ENCODE peak calls at places on chromosomes 3 and 15, in six cellular contexts. One of them, this sample, is unnamed.

GRCh38 chr15:35256141-35256540 is 171.0 kb upstream of the NANOGP8 start:
- DNase-seq in activated CD4-positive, alpha-beta T cell treated with anti-CD3 and anti-CD28 coated beads for 24 hours: no peak
- DNase-seq in LNCaP clone FGC: no peak
- DNase-seq in GM04504: no peak
- DNase-seq in posterior cingulate gyrus: no peak
- DNase-seq in renal cortical epithelial cell: no peak
- DNase-seq in this sample: no peak

GRCh38 chr3:195416795-195417194 is 26.0 kb downstream of the ACAP2 start:
- DNase-seq in activated CD4-positive, alpha-beta T cell treated with anti-CD3 and anti-CD28 coated beads for 24 hours: no peak
- DNase-seq in LNCaP clone FGC: no peak
- DNase-seq in GM04504: no peak
- DNase-seq in posterior cingulate gyrus: no peak
- DNase-seq in renal cortical epithelial cell: peak
- DNase-seq in this sample: no peak

GRCh38 chr3:126894516-126894915 is 88.4 kb upstream of the PLXNA1 start:
- DNase-seq in activated CD4-positive, alpha-beta T cell treated with anti-CD3 and anti-CD28 coated beads for 24 hours: no peak
- DNase-seq in LNCaP clone FGC: no peak
- DNase-seq in GM04504: no peak
- DNase-seq in posterior cingulate gyrus: no peak
- DNase-seq in renal cortical epithelial cell: no peak
- DNase-seq in this sample: no peak

GRCh38 chr3:183015185-183015584 is 34.8 kb upstream of the DCUN1D1 start:
- DNase-seq in activated CD4-positive, alpha-beta T cell treated with anti-CD3 and anti-CD28 coated beads for 24 hours: no peak
- DNase-seq in LNCaP clone FGC: no peak
- DNase-seq in GM04504: no peak
- DNase-seq in posterior cingulate gyrus: no peak
- DNase-seq in renal cortical epithelial cell: no peak
- DNase-seq in this sample: no peak

GRCh38 chr3:158127250-158128219 is 17.6 kb downstream of the RSRC1 start:
- DNase-seq in activated CD4-positive, alpha-beta T cell treated with anti-CD3 and anti-CD28 coated beads for 24 hours: no peak
- DNase-seq in LNCaP clone FGC: no peak
- DNase-seq in GM04504: no peak
- DNase-seq in posterior cingulate gyrus: no peak
- DNase-seq in renal cortical epithelial cell: no peak
- DNase-seq in this sample: no peak

GRCh38 chr15:39931615-39932014 is 2.3 kb upstream of the EIF2AK4 start:
- DNase-seq in activated CD4-positive, alpha-beta T cell treated with anti-CD3 and anti-CD28 coated beads for 24 hours: no peak
- DNase-seq in LNCaP clone FGC: no peak
- DNase-seq in GM04504: no peak
- DNase-seq in posterior cingulate gyrus: no peak
- DNase-seq in renal cortical epithelial cell: no peak
- DNase-seq in this sample: no peak

GRCh38 chr3:130827486-130827885 is 66.4 kb upstream of the ATP2C1 start:
- DNase-seq in activated CD4-positive, alpha-beta T cell treated with anti-CD3 and anti-CD28 coated beads for 24 hours: no peak
- DNase-seq in LNCaP clone FGC: no peak
- DNase-seq in GM04504: no peak
- DNase-seq in posterior cingulate gyrus: no peak
- DNase-seq in renal cortical epithelial cell: no peak
- DNase-seq in this sample: no peak

GRCh38 chr3:196192036-196193001 is 18.9 kb downstream of the ZDHHC19 start:
- DNase-seq in activated CD4-positive, alpha-beta T cell treated with anti-CD3 and anti-CD28 coated beads for 24 hours: no peak
- DNase-seq in LNCaP clone FGC: peak
- DNase-seq in GM04504: no peak
- DNase-seq in posterior cingulate gyrus: no peak
- DNase-seq in renal cortical epithelial cell: no peak
- DNase-seq in this sample: no peak

GRCh38 chr3:143970773-143971366 is 753 bp upstream of the DIPK2A start:
- DNase-seq in activated CD4-positive, alpha-beta T cell treated with anti-CD3 and anti-CD28 coated beads for 24 hours: peak
- DNase-seq in LNCaP clone FGC: no peak
- DNase-seq in GM04504: no peak
- DNase-seq in posterior cingulate gyrus: peak
- DNase-seq in renal cortical epithelial cell: peak
- DNase-seq in this sample: peak

GRCh38 chr3:52524258-52524751 is 9.4 kb downstream of the NT5DC2 start:
- DNase-seq in activated CD4-positive, alpha-beta T cell treated with anti-CD3 and anti-CD28 coated beads for 24 hours: no peak
- DNase-seq in LNCaP clone FGC: no peak
- DNase-seq in GM04504: no peak
- DNase-seq in posterior cingulate gyrus: peak
- DNase-seq in renal cortical epithelial cell: no peak
- DNase-seq in this sample: no peak

GRCh38 chr3:159252274-159252673 is 450.4 kb downstream of the MFSD1 start:
- DNase-seq in activated CD4-positive, alpha-beta T cell treated with anti-CD3 and anti-CD28 coated beads for 24 hours: no peak
- DNase-seq in LNCaP clone FGC: no peak
- DNase-seq in GM04504: peak
- DNase-seq in posterior cingulate gyrus: no peak
- DNase-seq in renal cortical epithelial cell: no peak
- DNase-seq in this sample: no peak

GRCh38 chr15:65832549-65833364 is 36.5 kb upstream of the RAB11A start:
- DNase-seq in activated CD4-positive, alpha-beta T cell treated with anti-CD3 and anti-CD28 coated beads for 24 hours: no peak
- DNase-seq in LNCaP clone FGC: peak
- DNase-seq in GM04504: peak
- DNase-seq in posterior cingulate gyrus: peak
- DNase-seq in renal cortical epithelial cell: peak
- DNase-seq in this sample: peak

GRCh38 chr3:71578045-71578730 is 5.3 kb downstream of the FOXP1 start:
- DNase-seq in activated CD4-positive, alpha-beta T cell treated with anti-CD3 and anti-CD28 coated beads for 24 hours: no peak
- DNase-seq in LNCaP clone FGC: no peak
- DNase-seq in GM04504: no peak
- DNase-seq in posterior cingulate gyrus: no peak
- DNase-seq in renal cortical epithelial cell: no peak
- DNase-seq in this sample: no peak

GRCh38 chr3:46670000-46670890 is 23.2 kb downstream of the ALS2CL start:
- DNase-seq in activated CD4-positive, alpha-beta T cell treated with anti-CD3 and anti-CD28 coated beads for 24 hours: no peak
- DNase-seq in LNCaP clone FGC: no peak
- DNase-seq in GM04504: no peak
- DNase-seq in posterior cingulate gyrus: peak
- DNase-seq in renal cortical epithelial cell: no peak
- DNase-seq in this sample: no peak

GRCh38 chr3:46214751-46215352 is 6.7 kb upstream of the CCR1 start:
- DNase-seq in activated CD4-positive, alpha-beta T cell treated with anti-CD3 and anti-CD28 coated beads for 24 hours: no peak
- DNase-seq in LNCaP clone FGC: no peak
- DNase-seq in GM04504: no peak
- DNase-seq in posterior cingulate gyrus: no peak
- DNase-seq in renal cortical epithelial cell: peak
- DNase-seq in this sample: no peak

GRCh38 chr3:129087138-129087702 is 26.6 kb downstream of the GP9 start:
- DNase-seq in activated CD4-positive, alpha-beta T cell treated with anti-CD3 and anti-CD28 coated beads for 24 hours: no peak
- DNase-seq in LNCaP clone FGC: no peak
- DNase-seq in GM04504: no peak
- DNase-seq in posterior cingulate gyrus: peak
- DNase-seq in renal cortical epithelial cell: no peak
- DNase-seq in this sample: peak

GRCh38 chr15:58190419-58190818 is 52.2 kb downstream of the AQP9 start:
- DNase-seq in activated CD4-positive, alpha-beta T cell treated with anti-CD3 and anti-CD28 coated beads for 24 hours: no peak
- DNase-seq in LNCaP clone FGC: no peak
- DNase-seq in GM04504: no peak
- DNase-seq in posterior cingulate gyrus: no peak
- DNase-seq in renal cortical epithelial cell: peak
- DNase-seq in this sample: no peak

GRCh38 chr3:146067048-146067447 is 93.9 kb downstream of the PLOD2 start:
- DNase-seq in activated CD4-positive, alpha-beta T cell treated with anti-CD3 and anti-CD28 coated beads for 24 hours: no peak
- DNase-seq in LNCaP clone FGC: no peak
- DNase-seq in GM04504: peak
- DNase-seq in posterior cingulate gyrus: no peak
- DNase-seq in renal cortical epithelial cell: peak
- DNase-seq in this sample: no peak

GRCh38 chr15:77121599-77121998 is 50.7 kb upstream of the TSPAN3 start:
- DNase-seq in activated CD4-positive, alpha-beta T cell treated with anti-CD3 and anti-CD28 coated beads for 24 hours: no peak
- DNase-seq in LNCaP clone FGC: no peak
- DNase-seq in GM04504: no peak
- DNase-seq in posterior cingulate gyrus: no peak
- DNase-seq in renal cortical epithelial cell: no peak
- DNase-seq in this sample: no peak

GRCh38 chr3:143480306-143480852 is 360.8 kb downstream of the CHST2 start:
- DNase-seq in activated CD4-positive, alpha-beta T cell treated with anti-CD3 and anti-CD28 coated beads for 24 hours: no peak
- DNase-seq in LNCaP clone FGC: no peak
- DNase-seq in GM04504: no peak
- DNase-seq in posterior cingulate gyrus: no peak
- DNase-seq in renal cortical epithelial cell: peak
- DNase-seq in this sample: no peak

GRCh38 chr3:64445318-64446300 is 220.3 kb upstream of the PRICKLE2 start:
- DNase-seq in activated CD4-positive, alpha-beta T cell treated with anti-CD3 and anti-CD28 coated beads for 24 hours: no peak
- DNase-seq in LNCaP clone FGC: no peak
- DNase-seq in GM04504: no peak
- DNase-seq in posterior cingulate gyrus: peak
- DNase-seq in renal cortical epithelial cell: peak
- DNase-seq in this sample: no peak

GRCh38 chr15:36960179-36960946 is 140.0 kb downstream of the MEIS2 start:
- DNase-seq in activated CD4-positive, alpha-beta T cell treated with anti-CD3 and anti-CD28 coated beads for 24 hours: no peak
- DNase-seq in LNCaP clone FGC: no peak
- DNase-seq in GM04504: no peak
- DNase-seq in posterior cingulate gyrus: no peak
- DNase-seq in renal cortical epithelial cell: no peak
- DNase-seq in this sample: no peak

GRCh38 chr3:13325892-13326443 is 94.2 kb downstream of the NUP210 start:
- DNase-seq in activated CD4-positive, alpha-beta T cell treated with anti-CD3 and anti-CD28 coated beads for 24 hours: no peak
- DNase-seq in LNCaP clone FGC: no peak
- DNase-seq in GM04504: no peak
- DNase-seq in posterior cingulate gyrus: no peak
- DNase-seq in renal cortical epithelial cell: no peak
- DNase-seq in this sample: no peak

GRCh38 chr3:146972726-146973125 is 367.6 kb upstream of the PLSCR5 start:
- DNase-seq in activated CD4-positive, alpha-beta T cell treated with anti-CD3 and anti-CD28 coated beads for 24 hours: no peak
- DNase-seq in LNCaP clone FGC: no peak
- DNase-seq in GM04504: peak
- DNase-seq in posterior cingulate gyrus: no peak
- DNase-seq in renal cortical epithelial cell: peak
- DNase-seq in this sample: no peak

GRCh38 chr3:63304421-63304820 is 26.3 kb downstream of the SYNPR start:
- DNase-seq in activated CD4-positive, alpha-beta T cell treated with anti-CD3 and anti-CD28 coated beads for 24 hours: no peak
- DNase-seq in LNCaP clone FGC: no peak
- DNase-seq in GM04504: no peak
- DNase-seq in posterior cingulate gyrus: no peak
- DNase-seq in renal cortical epithelial cell: no peak
- DNase-seq in this sample: no peak

GRCh38 chr3:61521229-61521628 is 40.1 kb upstream of the PTPRG start:
- DNase-seq in activated CD4-positive, alpha-beta T cell treated with anti-CD3 and anti-CD28 coated beads for 24 hours: no peak
- DNase-seq in LNCaP clone FGC: no peak
- DNase-seq in GM04504: no peak
- DNase-seq in posterior cingulate gyrus: no peak
- DNase-seq in renal cortical epithelial cell: peak
- DNase-seq in this sample: no peak

GRCh38 chr3:114221165-114221880 is 16.1 kb downstream of the ZNF80 start:
- DNase-seq in activated CD4-positive, alpha-beta T cell treated with anti-CD3 and anti-CD28 coated beads for 24 hours: peak
- DNase-seq in LNCaP clone FGC: no peak
- DNase-seq in GM04504: no peak
- DNase-seq in posterior cingulate gyrus: no peak
- DNase-seq in renal cortical epithelial cell: no peak
- DNase-seq in this sample: no peak